ENCODE peak calls at places on chromosomes 4 and X, in seven cellular contexts. I is cardiac fibroblast, J is iris pigment epithelial cell, B is stromal cell of bone marrow, W is head of caudate nucleus, R is LoVo, S is T-helper 17 cell. U is an unnamed sample.

GRCh38 chrX:101462892-101463291 is 22.4 kb upstream of the ARMCX4 start:
- DNase-seq in I (peak), J (peak), B (no peak), W (no peak), R (peak), S (no peak), U (peak)

GRCh38 chr4:149112109-149112508 is 669.9 kb upstream of the NR3C2 start:
- DNase-seq in I (no peak), J (no peak), B (no peak), W (no peak), R (no peak), S (no peak), U (no peak)

GRCh38 chrX:150200820-150201287 is 162.3 kb upstream of the MAMLD1 start:
- DNase-seq in I (peak), J (peak), B (peak), W (no peak), R (peak), S (no peak), U (peak)

GRCh38 chr4:152259866-152260265 is 276.0 kb downstream of the FBXW7 start:
- DNase-seq in I (peak), J (peak), B (no peak), W (no peak), R (peak), S (no peak), U (no peak)

GRCh38 chr4:25172964-25173917 is 13.0 kb upstream of the SEPSECS start:
- DNase-seq in I (peak), J (peak), B (peak), W (no peak), R (peak), S (no peak), U (peak)

GRCh38 chrX:10110984-10111363 is 45.8 kb upstream of the CLCN4 start:
- DNase-seq in I (no peak), J (no peak), B (no peak), W (no peak), R (no peak), S (no peak), U (no peak)

GRCh38 chr4:152591361-152591760 is 55.5 kb upstream of the FBXW7 start:
- DNase-seq in I (peak), J (peak), B (no peak), W (peak), R (no peak), S (peak), U (no peak)

GRCh38 chrX:13081385-13082285 is 37.2 kb upstream of the FAM9C start:
- DNase-seq in I (no peak), J (peak), B (no peak), W (no peak), R (no peak), S (no peak), U (no peak)

GRCh38 chr4:656651-657337 is 17.3 kb downstream of the ATP5ME start:
- DNase-seq in I (peak), J (no peak), B (no peak), W (no peak), R (no peak), S (no peak), U (no peak)

GRCh38 chr4:6104541-6105130 is 86.4 kb upstream of the C4orf50 start:
- DNase-seq in I (no peak), J (no peak), B (no peak), W (no peak), R (no peak), S (no peak), U (no peak)

GRCh38 chrX:31547816-31548215 is 476.0 kb upstream of the FTHL17 start:
- DNase-seq in I (no peak), J (no peak), B (no peak), W (no peak), R (no peak), S (no peak), U (no peak)

GRCh38 chr4:140049924-140050681 is 103.9 kb downstream of the MAML3 start:
- DNase-seq in I (peak), J (peak), B (no peak), W (no peak), R (peak), S (no peak), U (peak)

GRCh38 chrX:72019487-72019886 is 108.8 kb downstream of the NHSL2 start:
- DNase-seq in I (no peak), J (no peak), B (no peak), W (no peak), R (no peak), S (no peak), U (no peak)

GRCh38 chr4:106256190-106256589 is 59.8 kb downstream of the TBCK start:
- DNase-seq in I (no peak), J (no peak), B (no peak), W (no peak), R (no peak), S (no peak), U (no peak)

GRCh38 chr4:114257516-114257915 is 278.1 kb upstream of the ARSJ start:
- DNase-seq in I (no peak), J (peak), B (peak), W (no peak), R (no peak), S (no peak), U (no peak)